ENCODE peak calls at places on chromosome 9, in nine cellular contexts. One of them, this sample, is unnamed.

GRCh38 chr9:10268500-10269485 is 344.0 kb downstream of the PTPRD start:
- DNase-seq in neuronal stem cell: peak
- DNase-seq in upper lobe of right lung: no peak
- DNase-seq in CD4-positive, CD25-positive, alpha-beta regulatory T cell: no peak
- DNase-seq in left ventricle myocardium inferior: no peak
- DNase-seq in AG10803: no peak
- DNase-seq in hepatocyte: peak
- DNase-seq in heart right ventricle: peak
- DNase-seq in retinal pigment epithelial cell: no peak
- DNase-seq in this sample: peak

GRCh38 chr9:37061763-37062162 is 27.7 kb upstream of the PAX5 start:
- DNase-seq in neuronal stem cell: no peak
- DNase-seq in upper lobe of right lung: no peak
- DNase-seq in CD4-positive, CD25-positive, alpha-beta regulatory T cell: no peak
- DNase-seq in left ventricle myocardium inferior: no peak
- DNase-seq in AG10803: peak
- DNase-seq in hepatocyte: peak
- DNase-seq in heart right ventricle: no peak
- DNase-seq in retinal pigment epithelial cell: no peak
- DNase-seq in this sample: peak

GRCh38 chr9:29213374-29214161 is 1640.3 kb upstream of the C9orf72 start:
- DNase-seq in neuronal stem cell: peak
- DNase-seq in upper lobe of right lung: peak
- DNase-seq in CD4-positive, CD25-positive, alpha-beta regulatory T cell: no peak
- DNase-seq in left ventricle myocardium inferior: no peak
- DNase-seq in AG10803: no peak
- DNase-seq in hepatocyte: peak
- DNase-seq in heart right ventricle: no peak
- DNase-seq in retinal pigment epithelial cell: no peak
- DNase-seq in this sample: no peak

GRCh38 chr9:107492381-107492780 is 2.8 kb upstream of the KLF4 start:
- DNase-seq in neuronal stem cell: no peak
- DNase-seq in upper lobe of right lung: no peak
- DNase-seq in CD4-positive, CD25-positive, alpha-beta regulatory T cell: no peak
- DNase-seq in left ventricle myocardium inferior: no peak
- DNase-seq in AG10803: no peak
- DNase-seq in hepatocyte: no peak
- DNase-seq in heart right ventricle: no peak
- DNase-seq in retinal pigment epithelial cell: no peak
- DNase-seq in this sample: no peak

GRCh38 chr9:3894764-3895163 is 369.0 kb upstream of the RFX3 start:
- DNase-seq in neuronal stem cell: no peak
- DNase-seq in upper lobe of right lung: no peak
- DNase-seq in CD4-positive, CD25-positive, alpha-beta regulatory T cell: no peak
- DNase-seq in left ventricle myocardium inferior: no peak
- DNase-seq in AG10803: peak
- DNase-seq in hepatocyte: no peak
- DNase-seq in heart right ventricle: no peak
- DNase-seq in retinal pigment epithelial cell: no peak
- DNase-seq in this sample: peak

GRCh38 chr9:85045271-85045670 is 375.7 kb downstream of the NTRK2 start:
- DNase-seq in neuronal stem cell: no peak
- DNase-seq in upper lobe of right lung: no peak
- DNase-seq in CD4-positive, CD25-positive, alpha-beta regulatory T cell: no peak
- DNase-seq in left ventricle myocardium inferior: no peak
- DNase-seq in AG10803: no peak
- DNase-seq in hepatocyte: no peak
- DNase-seq in heart right ventricle: no peak
- DNase-seq in retinal pigment epithelial cell: no peak
- DNase-seq in this sample: no peak

GRCh38 chr9:137286980-137287383 is 9.5 kb downstream of the TOR4A start:
- DNase-seq in neuronal stem cell: no peak
- DNase-seq in upper lobe of right lung: peak
- DNase-seq in CD4-positive, CD25-positive, alpha-beta regulatory T cell: peak
- DNase-seq in left ventricle myocardium inferior: no peak
- DNase-seq in AG10803: peak
- DNase-seq in hepatocyte: peak
- DNase-seq in heart right ventricle: peak
- DNase-seq in retinal pigment epithelial cell: no peak
- DNase-seq in this sample: no peak

GRCh38 chr9:33452828-33453271 is 5.5 kb upstream of the AQP3 start:
- DNase-seq in neuronal stem cell: peak
- DNase-seq in upper lobe of right lung: peak
- DNase-seq in CD4-positive, CD25-positive, alpha-beta regulatory T cell: peak
- DNase-seq in left ventricle myocardium inferior: peak
- DNase-seq in AG10803: peak
- DNase-seq in hepatocyte: peak
- DNase-seq in heart right ventricle: peak
- DNase-seq in retinal pigment epithelial cell: peak
- DNase-seq in this sample: peak

GRCh38 chr9:94097788-94098413 is 13.6 kb downstream of the PTPDC1 start:
- DNase-seq in neuronal stem cell: no peak
- DNase-seq in upper lobe of right lung: no peak
- DNase-seq in CD4-positive, CD25-positive, alpha-beta regulatory T cell: no peak
- DNase-seq in left ventricle myocardium inferior: no peak
- DNase-seq in AG10803: peak
- DNase-seq in hepatocyte: peak
- DNase-seq in heart right ventricle: no peak
- DNase-seq in retinal pigment epithelial cell: no peak
- DNase-seq in this sample: peak

GRCh38 chr9:5838884-5839571 is 6.1 kb upstream of the ERMP1 start:
- DNase-seq in neuronal stem cell: no peak
- DNase-seq in upper lobe of right lung: no peak
- DNase-seq in CD4-positive, CD25-positive, alpha-beta regulatory T cell: no peak
- DNase-seq in left ventricle myocardium inferior: no peak
- DNase-seq in AG10803: peak
- DNase-seq in hepatocyte: peak
- DNase-seq in heart right ventricle: no peak
- DNase-seq in retinal pigment epithelial cell: no peak
- DNase-seq in this sample: no peak

GRCh38 chr9:110095776-110096175 is 112.2 kb downstream of the C9orf152 start:
- DNase-seq in neuronal stem cell: no peak
- DNase-seq in upper lobe of right lung: no peak
- DNase-seq in CD4-positive, CD25-positive, alpha-beta regulatory T cell: no peak
- DNase-seq in left ventricle myocardium inferior: no peak
- DNase-seq in AG10803: peak
- DNase-seq in hepatocyte: no peak
- DNase-seq in heart right ventricle: no peak
- DNase-seq in retinal pigment epithelial cell: no peak
- DNase-seq in this sample: no peak

GRCh38 chr9:131111186-131111853 is 14.1 kb upstream of the NUP214 start:
- DNase-seq in neuronal stem cell: no peak
- DNase-seq in upper lobe of right lung: peak
- DNase-seq in CD4-positive, CD25-positive, alpha-beta regulatory T cell: no peak
- DNase-seq in left ventricle myocardium inferior: no peak
- DNase-seq in AG10803: no peak
- DNase-seq in hepatocyte: no peak
- DNase-seq in heart right ventricle: no peak
- DNase-seq in retinal pigment epithelial cell: no peak
- DNase-seq in this sample: no peak

GRCh38 chr9:135437259-135437658 is 42.3 kb upstream of the PPP1R26 start:
- DNase-seq in neuronal stem cell: no peak
- DNase-seq in upper lobe of right lung: no peak
- DNase-seq in CD4-positive, CD25-positive, alpha-beta regulatory T cell: no peak
- DNase-seq in left ventricle myocardium inferior: no peak
- DNase-seq in AG10803: no peak
- DNase-seq in hepatocyte: no peak
- DNase-seq in heart right ventricle: no peak
- DNase-seq in retinal pigment epithelial cell: no peak
- DNase-seq in this sample: no peak

GRCh38 chr9:135443811-135444470 is 35.6 kb upstream of the PPP1R26 start:
- DNase-seq in neuronal stem cell: no peak
- DNase-seq in upper lobe of right lung: no peak
- DNase-seq in CD4-positive, CD25-positive, alpha-beta regulatory T cell: no peak
- DNase-seq in left ventricle myocardium inferior: no peak
- DNase-seq in AG10803: no peak
- DNase-seq in hepatocyte: no peak
- DNase-seq in heart right ventricle: no peak
- DNase-seq in retinal pigment epithelial cell: no peak
- DNase-seq in this sample: no peak

GRCh38 chr9:135440620-135441019 is 39.0 kb upstream of the PPP1R26 start:
- DNase-seq in neuronal stem cell: no peak
- DNase-seq in upper lobe of right lung: no peak
- DNase-seq in CD4-positive, CD25-positive, alpha-beta regulatory T cell: no peak
- DNase-seq in left ventricle myocardium inferior: no peak
- DNase-seq in AG10803: no peak
- DNase-seq in hepatocyte: no peak
- DNase-seq in heart right ventricle: no peak
- DNase-seq in retinal pigment epithelial cell: no peak
- DNase-seq in this sample: no peak

GRCh38 chr9:135439916-135440315 is 39.7 kb upstream of the PPP1R26 start:
- DNase-seq in neuronal stem cell: no peak
- DNase-seq in upper lobe of right lung: no peak
- DNase-seq in CD4-positive, CD25-positive, alpha-beta regulatory T cell: no peak
- DNase-seq in left ventricle myocardium inferior: no peak
- DNase-seq in AG10803: no peak
- DNase-seq in hepatocyte: no peak
- DNase-seq in heart right ventricle: no peak
- DNase-seq in retinal pigment epithelial cell: no peak
- DNase-seq in this sample: no peak
- H3K4me3 ChIP-seq in neuronal stem cell: no peak
- H3K4me3 ChIP-seq in upper lobe of right lung: no peak
- H3K4me3 ChIP-seq in CD4-positive, CD25-positive, alpha-beta regulatory T cell: no peak
- H3K4me3 ChIP-seq in left ventricle myocardium inferior: no peak
- H3K4me3 ChIP-seq in AG10803: no peak
- H3K4me3 ChIP-seq in hepatocyte: no peak
- H3K4me3 ChIP-seq in heart right ventricle: no peak
- H3K4me3 ChIP-seq in retinal pigment epithelial cell: no peak
- H3K4me3 ChIP-seq in this sample: no peak

DNA sequence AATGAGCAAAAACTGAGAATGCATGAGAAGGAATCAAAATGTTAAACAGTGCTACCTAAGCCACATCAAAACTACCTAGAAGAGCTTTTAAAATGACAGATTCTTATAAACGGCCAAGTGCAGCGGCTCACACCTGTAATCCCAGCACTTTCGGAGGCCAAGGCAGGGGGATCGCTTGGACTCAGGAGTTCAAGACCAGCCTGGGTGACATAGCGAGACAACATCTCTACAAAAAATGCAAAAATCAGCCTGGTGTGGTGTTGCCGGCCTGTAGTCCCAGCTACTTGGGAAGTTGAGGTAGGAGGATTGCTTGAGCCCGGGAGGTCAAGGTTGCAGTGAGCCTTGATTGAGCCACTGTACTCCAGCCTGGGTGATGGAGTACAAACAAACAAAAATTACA is 13.4 kb downstream of the FNBP1 start:
- DNase-seq in neuronal stem cell: no peak
- DNase-seq in upper lobe of right lung: no peak
- DNase-seq in CD4-positive, CD25-positive, alpha-beta regulatory T cell: no peak
- DNase-seq in left ventricle myocardium inferior: no peak
- DNase-seq in AG10803: no peak
- DNase-seq in hepatocyte: no peak
- DNase-seq in heart right ventricle: no peak
- DNase-seq in retinal pigment epithelial cell: no peak
- DNase-seq in this sample: no peak
- H3K4me3 ChIP-seq in neuronal stem cell: no peak
- H3K4me3 ChIP-seq in upper lobe of right lung: no peak
- H3K4me3 ChIP-seq in CD4-positive, CD25-positive, alpha-beta regulatory T cell: peak
- H3K4me3 ChIP-seq in left ventricle myocardium inferior: no peak
- H3K4me3 ChIP-seq in AG10803: no peak
- H3K4me3 ChIP-seq in hepatocyte: no peak
- H3K4me3 ChIP-seq in heart right ventricle: no peak
- H3K4me3 ChIP-seq in retinal pigment epithelial cell: no peak
- H3K4me3 ChIP-seq in this sample: no peak

DNA sequence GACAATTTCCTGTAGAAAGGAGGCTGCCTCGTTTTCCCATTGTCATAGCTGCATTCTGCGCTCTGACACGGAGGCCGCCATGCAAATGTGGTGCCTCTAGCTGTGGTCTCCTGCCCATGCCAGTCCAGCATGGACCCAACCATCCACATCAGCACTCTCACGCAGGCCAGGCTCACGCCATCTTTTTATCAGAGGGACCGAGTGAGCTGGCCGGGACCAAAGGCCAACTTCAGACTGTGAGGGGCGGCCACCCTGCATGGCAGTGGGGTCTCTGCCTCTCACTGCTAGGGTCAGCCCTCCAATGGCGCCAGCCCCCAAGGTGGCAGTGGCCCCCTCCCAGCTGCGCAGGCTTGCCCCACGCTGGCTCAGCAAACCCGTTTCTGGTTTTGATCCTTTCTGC is 131.9 kb upstream of the LMX1B start:
- DNase-seq in neuronal stem cell: no peak
- DNase-seq in upper lobe of right lung: no peak
- DNase-seq in CD4-positive, CD25-positive, alpha-beta regulatory T cell: no peak
- DNase-seq in left ventricle myocardium inferior: no peak
- DNase-seq in AG10803: no peak
- DNase-seq in hepatocyte: no peak
- DNase-seq in heart right ventricle: no peak
- DNase-seq in retinal pigment epithelial cell: no peak
- DNase-seq in this sample: no peak
- H3K4me3 ChIP-seq in neuronal stem cell: no peak
- H3K4me3 ChIP-seq in upper lobe of right lung: no peak
- H3K4me3 ChIP-seq in CD4-positive, CD25-positive, alpha-beta regulatory T cell: no peak
- H3K4me3 ChIP-seq in left ventricle myocardium inferior: no peak
- H3K4me3 ChIP-seq in AG10803: no peak
- H3K4me3 ChIP-seq in hepatocyte: no peak
- H3K4me3 ChIP-seq in heart right ventricle: no peak
- H3K4me3 ChIP-seq in retinal pigment epithelial cell: no peak
- H3K4me3 ChIP-seq in this sample: no peak

GRCh38 chr9:20611751-20612287 is 10.5 kb downstream of the MLLT3 start:
- DNase-seq in neuronal stem cell: no peak
- DNase-seq in upper lobe of right lung: no peak
- DNase-seq in CD4-positive, CD25-positive, alpha-beta regulatory T cell: peak
- DNase-seq in left ventricle myocardium inferior: no peak
- DNase-seq in AG10803: peak
- DNase-seq in hepatocyte: peak
- DNase-seq in heart right ventricle: no peak
- DNase-seq in retinal pigment epithelial cell: no peak
- DNase-seq in this sample: peak
- H3K4me3 ChIP-seq in neuronal stem cell: no peak
- H3K4me3 ChIP-seq in upper lobe of right lung: no peak
- H3K4me3 ChIP-seq in CD4-positive, CD25-positive, alpha-beta regulatory T cell: no peak
- H3K4me3 ChIP-seq in left ventricle myocardium inferior: no peak
- H3K4me3 ChIP-seq in AG10803: no peak
- H3K4me3 ChIP-seq in hepatocyte: no peak
- H3K4me3 ChIP-seq in heart right ventricle: no peak
- H3K4me3 ChIP-seq in retinal pigment epithelial cell: no peak
- H3K4me3 ChIP-seq in this sample: peak

DNA sequence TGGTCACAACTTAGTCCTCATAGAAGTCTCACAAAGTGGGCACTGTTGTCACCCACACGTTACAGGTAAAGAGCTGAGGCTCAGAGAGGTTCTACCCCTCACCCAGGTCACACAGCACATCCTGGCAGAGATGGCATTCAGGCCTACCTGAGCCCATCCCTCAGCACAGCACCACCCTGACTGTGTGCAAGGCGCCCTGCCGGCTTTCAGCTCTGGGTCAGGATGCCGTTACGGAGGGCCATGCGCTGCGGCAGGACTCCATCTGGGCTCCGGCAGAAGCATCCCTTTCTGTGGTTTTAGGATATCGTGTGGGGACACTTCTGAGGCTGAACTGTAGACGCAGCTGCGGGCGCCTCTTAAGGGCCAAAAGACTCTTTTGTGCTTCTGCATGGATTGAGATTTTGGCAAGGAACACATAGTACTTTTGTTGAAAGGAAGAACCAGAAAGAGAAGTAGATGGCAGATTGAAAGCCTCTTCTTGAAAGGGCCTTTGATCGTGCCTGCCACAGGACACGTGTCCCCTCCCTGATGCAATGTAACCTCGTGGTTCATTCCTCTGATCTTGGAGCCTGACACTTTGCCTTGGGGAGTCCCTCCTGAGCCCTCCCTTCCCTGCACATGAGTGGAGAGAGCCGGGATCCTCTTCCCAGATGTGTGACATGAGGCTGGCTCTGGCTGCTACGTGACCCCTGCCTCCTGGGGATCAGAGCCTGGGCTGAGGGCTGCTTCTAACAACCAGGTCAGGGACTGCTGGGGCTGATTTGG is 31.3 kb downstream of the USP20 start:
- DNase-seq in neuronal stem cell: no peak
- DNase-seq in upper lobe of right lung: no peak
- DNase-seq in CD4-positive, CD25-positive, alpha-beta regulatory T cell: peak
- DNase-seq in left ventricle myocardium inferior: no peak
- DNase-seq in AG10803: no peak
- DNase-seq in hepatocyte: no peak
- DNase-seq in heart right ventricle: no peak
- DNase-seq in retinal pigment epithelial cell: no peak
- DNase-seq in this sample: no peak
- H3K4me3 ChIP-seq in neuronal stem cell: no peak
- H3K4me3 ChIP-seq in upper lobe of right lung: no peak
- H3K4me3 ChIP-seq in CD4-positive, CD25-positive, alpha-beta regulatory T cell: no peak
- H3K4me3 ChIP-seq in left ventricle myocardium inferior: no peak
- H3K4me3 ChIP-seq in AG10803: no peak
- H3K4me3 ChIP-seq in hepatocyte: no peak
- H3K4me3 ChIP-seq in heart right ventricle: no peak
- H3K4me3 ChIP-seq in retinal pigment epithelial cell: no peak
- H3K4me3 ChIP-seq in this sample: no peak

This sample was measured in skeletal muscle cell.